ENCODE peak calls at places on chromosomes 5 and 9, in nine cellular contexts. One of them, this sample, is unnamed.

GRCh38 chr5:79837707-79838620 is 148.3 kb downstream of the CMYA5 start:
- DNase-seq in fibroblast of the aortic adventitia: peak
- DNase-seq in cardiac muscle cell: peak
- DNase-seq in tibial nerve: no peak
- DNase-seq in glutamatergic neuron: no peak
- DNase-seq in A673: no peak
- DNase-seq in neural progenitor cell: no peak
- DNase-seq in HFFc6: no peak
- DNase-seq in heart left ventricle: no peak
- DNase-seq in this sample: no peak

GRCh38 chr9:128987800-128988199 is 40.3 kb downstream of the NUP188 start:
- DNase-seq in fibroblast of the aortic adventitia: peak
- DNase-seq in cardiac muscle cell: peak
- DNase-seq in tibial nerve: no peak
- DNase-seq in glutamatergic neuron: no peak
- DNase-seq in A673: no peak
- DNase-seq in neural progenitor cell: no peak
- DNase-seq in HFFc6: peak
- DNase-seq in heart left ventricle: no peak
- DNase-seq in this sample: peak

GRCh38 chr5:38650540-38651275 is 94.3 kb upstream of the LIFR start:
- DNase-seq in fibroblast of the aortic adventitia: peak
- DNase-seq in cardiac muscle cell: peak
- DNase-seq in tibial nerve: no peak
- DNase-seq in glutamatergic neuron: no peak
- DNase-seq in A673: peak
- DNase-seq in neural progenitor cell: no peak
- DNase-seq in HFFc6: peak
- DNase-seq in heart left ventricle: no peak
- DNase-seq in this sample: no peak

GRCh38 chr9:131310833-131311554 is 21.5 kb downstream of the PLPP7 start:
- DNase-seq in fibroblast of the aortic adventitia: no peak
- DNase-seq in cardiac muscle cell: no peak
- DNase-seq in tibial nerve: no peak
- DNase-seq in glutamatergic neuron: no peak
- DNase-seq in A673: no peak
- DNase-seq in neural progenitor cell: peak
- DNase-seq in HFFc6: no peak
- DNase-seq in heart left ventricle: no peak
- DNase-seq in this sample: no peak

GRCh38 chr5:78587775-78588291 is 60.7 kb downstream of the LHFPL2 start:
- DNase-seq in fibroblast of the aortic adventitia: peak
- DNase-seq in cardiac muscle cell: peak
- DNase-seq in tibial nerve: no peak
- DNase-seq in glutamatergic neuron: no peak
- DNase-seq in A673: no peak
- DNase-seq in neural progenitor cell: no peak
- DNase-seq in HFFc6: peak
- DNase-seq in heart left ventricle: no peak
- DNase-seq in this sample: no peak

GRCh38 chr9:136531904-136532798 is 13.7 kb downstream of the NOTCH1 start:
- DNase-seq in fibroblast of the aortic adventitia: no peak
- DNase-seq in cardiac muscle cell: no peak
- DNase-seq in tibial nerve: no peak
- DNase-seq in glutamatergic neuron: no peak
- DNase-seq in A673: no peak
- DNase-seq in neural progenitor cell: no peak
- DNase-seq in HFFc6: no peak
- DNase-seq in heart left ventricle: no peak
- DNase-seq in this sample: no peak

GRCh38 chr5:141814064-141814982 is 63.9 kb downstream of the PCDH1 start:
- DNase-seq in fibroblast of the aortic adventitia: peak
- DNase-seq in cardiac muscle cell: peak
- DNase-seq in tibial nerve: no peak
- DNase-seq in glutamatergic neuron: peak
- DNase-seq in A673: no peak
- DNase-seq in neural progenitor cell: peak
- DNase-seq in HFFc6: no peak
- DNase-seq in heart left ventricle: peak
- DNase-seq in this sample: no peak

GRCh38 chr5:180718810-180719453 is 20.9 kb downstream of the OR2Y1 start:
- DNase-seq in fibroblast of the aortic adventitia: peak
- DNase-seq in cardiac muscle cell: peak
- DNase-seq in tibial nerve: peak
- DNase-seq in glutamatergic neuron: no peak
- DNase-seq in A673: peak
- DNase-seq in neural progenitor cell: peak
- DNase-seq in HFFc6: peak
- DNase-seq in heart left ventricle: no peak
- DNase-seq in this sample: peak

GRCh38 chr5:174723979-174724483 is 351 bp upstream of the MSX2 start:
- DNase-seq in fibroblast of the aortic adventitia: no peak
- DNase-seq in cardiac muscle cell: peak
- DNase-seq in tibial nerve: no peak
- DNase-seq in glutamatergic neuron: no peak
- DNase-seq in A673: no peak
- DNase-seq in neural progenitor cell: no peak
- DNase-seq in HFFc6: no peak
- DNase-seq in heart left ventricle: no peak
- DNase-seq in this sample: no peak

GRCh38 chr9:137014776-137015539 is 13.1 kb downstream of the ABCA2 start:
- DNase-seq in fibroblast of the aortic adventitia: no peak
- DNase-seq in cardiac muscle cell: no peak
- DNase-seq in tibial nerve: no peak
- DNase-seq in glutamatergic neuron: no peak
- DNase-seq in A673: no peak
- DNase-seq in neural progenitor cell: no peak
- DNase-seq in HFFc6: no peak
- DNase-seq in heart left ventricle: no peak
- DNase-seq in this sample: no peak

GRCh38 chr9:135068776-135069415 is 18.6 kb upstream of the OLFM1 start:
- DNase-seq in fibroblast of the aortic adventitia: no peak
- DNase-seq in cardiac muscle cell: no peak
- DNase-seq in tibial nerve: no peak
- DNase-seq in glutamatergic neuron: peak
- DNase-seq in A673: no peak
- DNase-seq in neural progenitor cell: no peak
- DNase-seq in HFFc6: no peak
- DNase-seq in heart left ventricle: no peak
- DNase-seq in this sample: no peak

GRCh38 chr9:126294331-126295081 is 32.1 kb upstream of the MVB12B start:
- DNase-seq in fibroblast of the aortic adventitia: no peak
- DNase-seq in cardiac muscle cell: no peak
- DNase-seq in tibial nerve: no peak
- DNase-seq in glutamatergic neuron: no peak
- DNase-seq in A673: no peak
- DNase-seq in neural progenitor cell: no peak
- DNase-seq in HFFc6: no peak
- DNase-seq in heart left ventricle: no peak
- DNase-seq in this sample: no peak

GRCh38 chr9:126291925-126292324 is 34.7 kb upstream of the MVB12B start:
- DNase-seq in fibroblast of the aortic adventitia: no peak
- DNase-seq in cardiac muscle cell: no peak
- DNase-seq in tibial nerve: no peak
- DNase-seq in glutamatergic neuron: no peak
- DNase-seq in A673: no peak
- DNase-seq in neural progenitor cell: no peak
- DNase-seq in HFFc6: no peak
- DNase-seq in heart left ventricle: no peak
- DNase-seq in this sample: no peak

GRCh38 chr9:126295082-126295477 is 31.5 kb upstream of the MVB12B start:
- DNase-seq in fibroblast of the aortic adventitia: no peak
- DNase-seq in cardiac muscle cell: no peak
- DNase-seq in tibial nerve: no peak
- DNase-seq in glutamatergic neuron: no peak
- DNase-seq in A673: no peak
- DNase-seq in neural progenitor cell: no peak
- DNase-seq in HFFc6: no peak
- DNase-seq in heart left ventricle: no peak
- DNase-seq in this sample: no peak

GRCh38 chr9:126292736-126293521 is 33.7 kb upstream of the MVB12B start:
- DNase-seq in fibroblast of the aortic adventitia: no peak
- DNase-seq in cardiac muscle cell: no peak
- DNase-seq in tibial nerve: no peak
- DNase-seq in glutamatergic neuron: no peak
- DNase-seq in A673: no peak
- DNase-seq in neural progenitor cell: no peak
- DNase-seq in HFFc6: no peak
- DNase-seq in heart left ventricle: no peak
- DNase-seq in this sample: no peak

GRCh38 chr9:126293522-126293889 is 33.1 kb upstream of the MVB12B start:
- DNase-seq in fibroblast of the aortic adventitia: no peak
- DNase-seq in cardiac muscle cell: no peak
- DNase-seq in tibial nerve: no peak
- DNase-seq in glutamatergic neuron: no peak
- DNase-seq in A673: peak
- DNase-seq in neural progenitor cell: peak
- DNase-seq in HFFc6: no peak
- DNase-seq in heart left ventricle: no peak
- DNase-seq in this sample: no peak
- TF ChIP-seq CTCF in fibroblast of the aortic adventitia: no peak
- TF ChIP-seq CTCF in cardiac muscle cell: peak
- TF ChIP-seq CTCF in tibial nerve: no peak
- TF ChIP-seq CTCF in glutamatergic neuron: peak
- TF ChIP-seq CTCF in A673: peak
- TF ChIP-seq CTCF in neural progenitor cell: peak
- TF ChIP-seq CTCF in HFFc6: peak
- TF ChIP-seq CTCF in heart left ventricle: no peak
- TF ChIP-seq CTCF in this sample: peak

GRCh38 chr9:118017607-118018122 is 313.5 kb downstream of the TLR4 start:
- DNase-seq in fibroblast of the aortic adventitia: no peak
- DNase-seq in cardiac muscle cell: no peak
- DNase-seq in tibial nerve: no peak
- DNase-seq in glutamatergic neuron: no peak
- DNase-seq in A673: no peak
- DNase-seq in neural progenitor cell: no peak
- DNase-seq in HFFc6: no peak
- DNase-seq in heart left ventricle: no peak
- DNase-seq in this sample: no peak
- TF ChIP-seq CTCF in fibroblast of the aortic adventitia: no peak
- TF ChIP-seq CTCF in cardiac muscle cell: no peak
- TF ChIP-seq CTCF in tibial nerve: no peak
- TF ChIP-seq CTCF in glutamatergic neuron: no peak
- TF ChIP-seq CTCF in A673: no peak
- TF ChIP-seq CTCF in neural progenitor cell: no peak
- TF ChIP-seq CTCF in HFFc6: no peak
- TF ChIP-seq CTCF in heart left ventricle: no peak
- TF ChIP-seq CTCF in this sample: no peak

DNA sequence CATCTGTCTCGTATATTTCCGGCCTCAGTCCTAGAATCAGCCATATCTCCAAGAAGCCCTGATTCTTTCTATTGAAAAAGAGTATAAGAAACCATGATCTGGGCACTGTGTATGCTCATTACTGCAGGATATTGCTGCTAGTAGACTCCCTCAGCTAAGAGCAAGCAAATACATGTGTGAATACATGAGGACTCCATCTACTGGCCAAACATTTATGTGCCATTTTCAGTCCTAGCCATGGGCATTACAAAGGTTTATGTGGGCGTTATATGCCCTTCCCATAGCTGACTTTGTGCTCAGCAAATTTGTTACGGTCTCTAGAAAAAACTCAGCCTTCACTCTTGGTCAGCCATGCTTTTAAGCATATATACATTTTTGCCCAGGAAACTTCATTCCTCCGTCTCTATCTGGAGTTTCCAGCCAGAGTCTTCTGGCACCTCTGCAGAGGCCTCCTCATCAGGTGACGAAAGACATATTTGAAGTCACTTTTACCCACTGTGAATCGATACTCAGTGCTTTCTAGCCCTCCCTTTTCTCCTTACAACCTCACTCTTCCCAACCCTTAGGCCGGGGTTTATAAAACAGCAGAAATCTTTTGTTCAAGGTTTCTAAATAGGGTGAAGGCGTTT is 1495.6 kb upstream of the CDH6 start:
- DNase-seq in fibroblast of the aortic adventitia: no peak
- DNase-seq in cardiac muscle cell: no peak
- DNase-seq in tibial nerve: no peak
- DNase-seq in glutamatergic neuron: no peak
- DNase-seq in A673: peak
- DNase-seq in neural progenitor cell: peak
- DNase-seq in HFFc6: no peak
- DNase-seq in heart left ventricle: no peak
- DNase-seq in this sample: no peak
- TF ChIP-seq CTCF in fibroblast of the aortic adventitia: no peak
- TF ChIP-seq CTCF in cardiac muscle cell: no peak
- TF ChIP-seq CTCF in tibial nerve: no peak
- TF ChIP-seq CTCF in glutamatergic neuron: peak
- TF ChIP-seq CTCF in A673: peak
- TF ChIP-seq CTCF in neural progenitor cell: peak
- TF ChIP-seq CTCF in HFFc6: no peak
- TF ChIP-seq CTCF in heart left ventricle: no peak
- TF ChIP-seq CTCF in this sample: peak

GRCh38 chr5:118700510-118700909 is 287.8 kb downstream of the DTWD2 start:
- DNase-seq in fibroblast of the aortic adventitia: no peak
- DNase-seq in cardiac muscle cell: no peak
- DNase-seq in tibial nerve: no peak
- DNase-seq in glutamatergic neuron: no peak
- DNase-seq in A673: no peak
- DNase-seq in neural progenitor cell: no peak
- DNase-seq in HFFc6: no peak
- DNase-seq in heart left ventricle: no peak
- DNase-seq in this sample: no peak

GRCh38 chr5:118703241-118703640 is 285.1 kb downstream of the DTWD2 start:
- DNase-seq in fibroblast of the aortic adventitia: no peak
- DNase-seq in cardiac muscle cell: no peak
- DNase-seq in tibial nerve: no peak
- DNase-seq in glutamatergic neuron: no peak
- DNase-seq in A673: no peak
- DNase-seq in neural progenitor cell: no peak
- DNase-seq in HFFc6: no peak
- DNase-seq in heart left ventricle: no peak
- DNase-seq in this sample: no peak

GRCh38 chr5:118692811-118693342 is 295.5 kb downstream of the DTWD2 start:
- DNase-seq in fibroblast of the aortic adventitia: no peak
- DNase-seq in cardiac muscle cell: no peak
- DNase-seq in tibial nerve: no peak
- DNase-seq in glutamatergic neuron: peak
- DNase-seq in A673: peak
- DNase-seq in neural progenitor cell: peak
- DNase-seq in HFFc6: no peak
- DNase-seq in heart left ventricle: no peak
- DNase-seq in this sample: no peak

GRCh38 chr5:118701796-118702195 is 286.6 kb downstream of the DTWD2 start:
- DNase-seq in fibroblast of the aortic adventitia: no peak
- DNase-seq in cardiac muscle cell: no peak
- DNase-seq in tibial nerve: no peak
- DNase-seq in glutamatergic neuron: no peak
- DNase-seq in A673: no peak
- DNase-seq in neural progenitor cell: no peak
- DNase-seq in HFFc6: no peak
- DNase-seq in heart left ventricle: no peak
- DNase-seq in this sample: no peak

DNA sequence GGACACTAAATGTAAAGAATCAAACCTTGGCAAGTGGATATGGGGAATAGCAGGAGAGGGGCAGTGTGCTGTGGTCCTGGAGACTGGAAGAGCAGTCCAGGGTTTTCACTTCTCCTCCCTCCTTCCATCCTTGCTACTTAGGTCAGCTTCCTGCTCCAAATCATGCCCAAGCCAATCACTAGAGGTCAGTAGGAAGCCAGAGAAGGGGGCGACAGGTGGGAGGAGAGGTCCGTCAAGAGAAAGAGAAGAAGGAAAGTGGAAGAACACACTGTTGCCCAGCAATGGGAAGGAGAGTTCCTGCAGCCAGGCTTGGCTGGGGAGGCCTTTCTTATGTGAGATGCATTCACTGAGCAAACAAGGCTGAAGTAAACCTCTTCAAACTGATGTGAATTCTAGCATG is 289.6 kb downstream of the DTWD2 start:
- DNase-seq in fibroblast of the aortic adventitia: no peak
- DNase-seq in cardiac muscle cell: no peak
- DNase-seq in tibial nerve: no peak
- DNase-seq in glutamatergic neuron: no peak
- DNase-seq in A673: no peak
- DNase-seq in neural progenitor cell: peak
- DNase-seq in HFFc6: no peak
- DNase-seq in heart left ventricle: no peak
- DNase-seq in this sample: no peak
- TF ChIP-seq CTCF in fibroblast of the aortic adventitia: no peak
- TF ChIP-seq CTCF in cardiac muscle cell: no peak
- TF ChIP-seq CTCF in tibial nerve: no peak
- TF ChIP-seq CTCF in glutamatergic neuron: no peak
- TF ChIP-seq CTCF in A673: no peak
- TF ChIP-seq CTCF in neural progenitor cell: peak
- TF ChIP-seq CTCF in HFFc6: no peak
- TF ChIP-seq CTCF in heart left ventricle: no peak
- TF ChIP-seq CTCF in this sample: no peak